ENCODE peak calls at places on chromosome 1, in four cellular contexts. T, Z, W and U are unnamed samples.

GRCh38 chr1:32876341-32877210 is 5.9 kb upstream of the FNDC5 start:
- DNase-seq in Z (no peak), T (peak), W (no peak), U (peak)

GRCh38 chr1:78884685-78885452 is 121.7 kb downstream of the ADGRL4 start:
- DNase-seq in Z (no peak), W (no peak), T (peak), U (no peak)

GRCh38 chr1:107626075-107626796 is 338.7 kb downstream of the VAV3 start:
- DNase-seq in Z (no peak), T (peak), W (no peak), U (no peak)

GRCh38 chr1:33529957-33530356 is 57.5 kb downstream of the ZSCAN20 start:
- DNase-seq in T (no peak), Z (no peak), W (no peak), U (no peak)

GRCh38 chr1:25701030-25701785 is 84.6 kb downstream of the MAN1C1 start:
- DNase-seq in W (peak), T (no peak), Z (no peak), U (no peak)

GRCh38 chr1:230188826-230189225 is 121.8 kb downstream of the GALNT2 start:
- DNase-seq in Z (no peak), T (no peak), W (no peak), U (no peak)

GRCh38 chr1:169193191-169193850 is 86.8 kb downstream of the ATP1B1 start:
- DNase-seq in Z (no peak), W (no peak), T (no peak), U (no peak)

GRCh38 chr1:119895102-119895501 is 1.2 kb downstream of the ADAM30 start:
- DNase-seq in W (no peak), Z (no peak), T (no peak), U (no peak)

GRCh38 chr1:67784545-67785186 is 48.6 kb downstream of the GNG12 start:
- DNase-seq in Z (no peak), T (no peak), W (no peak), U (no peak)

GRCh38 chr1:59100975-59101374 is 195.9 kb upstream of the FGGY start:
- DNase-seq in T (peak), W (no peak), Z (no peak), U (no peak)

GRCh38 chr1:53563609-53564008 is 104.4 kb downstream of the DMRTB1 start:
- DNase-seq in Z (no peak), T (no peak), W (no peak), U (no peak)

GRCh38 chr1:160260436-160261382 is 1.6 kb downstream of the DCAF8 start:
- DNase-seq in W (no peak), T (peak), Z (no peak), U (no peak)

GRCh38 chr1:172069535-172069934 is 228.2 kb downstream of the DNM3 start:
- DNase-seq in W (peak), T (no peak), Z (no peak), U (no peak)

GRCh38 chr1:246261641-246262040 is 245.4 kb downstream of the SMYD3 start:
- DNase-seq in W (no peak), T (no peak), Z (no peak), U (no peak)

GRCh38 chr1:51044834-51045233 is 57.2 kb upstream of the C1orf185 start:
- DNase-seq in W (no peak), Z (no peak), T (peak), U (no peak)

GRCh38 chr1:46545784-46546183 is 5.7 kb downstream of the KNCN start:
- DNase-seq in T (no peak), W (no peak), Z (no peak), U (no peak)

GRCh38 chr1:32871364-32872188 is 864 bp upstream of the FNDC5 start:
- DNase-seq in T (no peak), W (no peak), Z (no peak), U (no peak)

GRCh38 chr1:51284487-51284954 is 45.8 kb downstream of the TTC39A start:
- DNase-seq in T (no peak), W (no peak), Z (no peak), U (no peak)

GRCh38 chr1:35222322-35223108 is 29.6 kb upstream of the SFPQ start:
- DNase-seq in T (peak), W (no peak), Z (no peak), U (no peak)

GRCh38 chr1:84510668-84511067 is 4.3 kb upstream of the GNG5 start:
- DNase-seq in Z (no peak), T (peak), W (no peak), U (no peak)

GRCh38 chr1:206722751-206723499 is 38.2 kb downstream of the MAPKAPK2 start:
- DNase-seq in W (peak), Z (no peak), T (no peak), U (no peak)

GRCh38 chr1:100597784-100598183 is 59.8 kb downstream of the GPR88 start:
- DNase-seq in Z (no peak), T (peak), W (no peak), U (no peak)

GRCh38 chr1:168081373-168082007 is 55.2 kb downstream of the GPR161 start:
- DNase-seq in W (peak), Z (no peak), T (peak), U (no peak)

GRCh38 chr1:25990702-25991395 is 7.0 kb downstream of the PAFAH2 start:
- DNase-seq in Z (peak), T (no peak), W (no peak), U (no peak)

GRCh38 chr1:230237805-230238204 is 170.8 kb downstream of the GALNT2 start:
- DNase-seq in W (no peak), T (no peak), Z (no peak), U (no peak)

GRCh38 chr1:61851849-61852692 is 109.8 kb downstream of the PATJ start:
- DNase-seq in Z (no peak), W (no peak), T (peak), U (no peak)

GRCh38 chr1:186155594-186155993 is 219.5 kb downstream of the TPR start:
- DNase-seq in W (no peak), Z (no peak), T (peak), U (no peak)

GRCh38 chr1:2998503-2999100 is 22.7 kb upstream of the ACTRT2 start:
- DNase-seq in W (no peak), T (no peak), Z (no peak), U (no peak)

GRCh38 chr1:18384059-18384458 is 96.7 kb upstream of the KLHDC7A start:
- DNase-seq in Z (no peak), W (no peak), T (no peak), U (no peak)

GRCh38 chr1:14517813-14518180 is 80.7 kb upstream of the KAZN start:
- DNase-seq in W (no peak), Z (no peak), T (no peak), U (no peak)

GRCh38 chr1:11571906-11572616 is 82.2 kb downstream of the FBXO2 start:
- DNase-seq in T (no peak), Z (no peak), W (no peak), U (no peak)

GRCh38 chr1:183093821-183094287 is 70.6 kb downstream of the LAMC1 start:
- DNase-seq in T (peak), Z (no peak), W (no peak), U (no peak)

GRCh38 chr1:209435654-209436566 is 147.6 kb upstream of the CAMK1G start:
- DNase-seq in W (peak), T (peak), Z (no peak), U (no peak)

GRCh38 chr1:22654692-22655091 is 1.7 kb downstream of the C1QB start:
- DNase-seq in Z (no peak), W (no peak), T (no peak), U (no peak)

GRCh38 chr1:159248311-159248710 is 43.6 kb downstream of the ACKR1 start:
- DNase-seq in Z (no peak), T (no peak), W (no peak), U (no peak)

GRCh38 chr1:91697322-91698260 is 188.4 kb downstream of the TGFBR3 start:
- DNase-seq in W (no peak), Z (no peak), T (peak), U (no peak)

GRCh38 chr1:183244466-183244865 is 58.4 kb downstream of the LAMC2 start:
- DNase-seq in Z (no peak), T (peak), W (peak), U (no peak)

GRCh38 chr1:203661572-203661971 is 34.9 kb downstream of the ATP2B4 start:
- DNase-seq in Z (no peak), W (no peak), T (no peak), U (no peak)